ENCODE peak calls at places on chromosome 2, in four cellular contexts. W is EH, Y is HFF-Myc, D is T-helper 2 cell. O is an unnamed sample.

GRCh38 chr2:45435316-45435715 is 175.8 kb downstream of the SRBD1 start:
- DNase-seq in Y (no peak), D (no peak), W (peak), O (peak)

GRCh38 chr2:8452296-8452695 is 229.6 kb upstream of the ID2 start:
- DNase-seq in Y (no peak), D (no peak), W (no peak), O (no peak)

GRCh38 chr2:120779781-120780283 is 44.2 kb downstream of the GLI2 start:
- DNase-seq in Y (no peak), W (peak), D (no peak), O (no peak)

GRCh38 chr2:157182834-157183396 is 74.6 kb upstream of the GALNT5 start:
- DNase-seq in Y (peak), W (peak), D (no peak), O (peak)

GRCh38 chr2:131404794-131405193 is 40.8 kb upstream of the RAB6D start:
- DNase-seq in D (no peak), Y (no peak), W (no peak), O (no peak)

GRCh38 chr2:19902272-19902730 is 518 bp upstream of the TTC32 start:
- DNase-seq in D (no peak), Y (no peak), W (no peak), O (no peak)

GRCh38 chr2:7096726-7097352 is 179.6 kb downstream of the RNF144A start:
- DNase-seq in W (no peak), Y (no peak), D (no peak), O (no peak)

GRCh38 chr2:62539892-62540785 is 34.1 kb upstream of the TMEM17 start:
- DNase-seq in W (peak), Y (no peak), D (no peak), O (no peak)

GRCh38 chr2:128314348-128315121 is 4.1 kb downstream of the HS6ST1 start:
- DNase-seq in D (no peak), Y (no peak), W (no peak), O (no peak)

GRCh38 chr2:111225871-111226270 is 105.2 kb downstream of the BCL2L11 start:
- DNase-seq in D (no peak), Y (no peak), W (no peak), O (no peak)

GRCh38 chr2:105933906-105934305 is 189.2 kb downstream of the NCK2 start:
- DNase-seq in Y (no peak), D (no peak), W (no peak), O (no peak)

GRCh38 chr2:25342372-25343186 is 854 bp upstream of the DNMT3A start:
- DNase-seq in W (peak), Y (no peak), D (peak), O (peak)

GRCh38 chr2:182941121-182941713 is 74.8 kb upstream of the FRZB start:
- DNase-seq in D (no peak), Y (no peak), W (no peak), O (no peak)

GRCh38 chr2:18949871-18950597 is 360.7 kb upstream of the NT5C1B start:
- DNase-seq in W (peak), Y (peak), D (no peak), O (no peak)

GRCh38 chr2:109160714-109161440 is 31.9 kb downstream of the SH3RF3 start:
- DNase-seq in D (no peak), Y (no peak), W (no peak), O (no peak)

GRCh38 chr2:237614151-237614720 is 13.2 kb upstream of the LRRFIP1 start:
- DNase-seq in D (no peak), W (peak), Y (no peak), O (no peak)

GRCh38 chr2:40105593-40105992 is 326.5 kb upstream of the THUMPD2 start:
- DNase-seq in D (no peak), Y (no peak), W (peak), O (no peak)

GRCh38 chr2:204145197-204146190 is 208.9 kb downstream of the ICOS start:
- DNase-seq in W (peak), Y (peak), D (peak), O (peak)

GRCh38 chr2:158187908-158188307 is 86.2 kb downstream of the UPP2 start:
- DNase-seq in D (no peak), W (peak), Y (no peak), O (no peak)

GRCh38 chr2:168571061-168571460 is 115.0 kb downstream of the CERS6 start:
- DNase-seq in D (no peak), Y (no peak), W (no peak), O (no peak)

GRCh38 chr2:144472046-144472412 is 47.9 kb downstream of the ZEB2 start:
- DNase-seq in W (no peak), Y (no peak), D (no peak), O (no peak)

GRCh38 chr2:212537311-212538155 is 1.1 kb downstream of the ERBB4 start:
- DNase-seq in D (no peak), W (peak), Y (no peak), O (no peak)

GRCh38 chr2:29705636-29706035 is 215.8 kb downstream of the ALK start:
- DNase-seq in W (no peak), Y (no peak), D (no peak), O (no peak)

GRCh38 chr2:172098287-172098649 is 4.4 kb downstream of the DLX2 start:
- DNase-seq in D (no peak), Y (no peak), W (no peak), O (no peak)

GRCh38 chr2:120746179-120746549 is 10.5 kb downstream of the GLI2 start:
- DNase-seq in Y (no peak), W (no peak), D (no peak), O (no peak)

GRCh38 chr2:168566974-168567650 is 111.0 kb downstream of the CERS6 start:
- DNase-seq in D (no peak), Y (no peak), W (no peak), O (no peak)

GRCh38 chr2:106561356-106561755 is 74.2 kb downstream of the CD8B2 start:
- DNase-seq in D (no peak), Y (no peak), W (no peak), O (no peak)

GRCh38 chr2:181114021-181114420 is 133.6 kb downstream of the UBE2E3 start:
- DNase-seq in Y (no peak), D (no peak), W (no peak), O (no peak)

GRCh38 chr2:227504700-227505099 is 32.7 kb downstream of the AGFG1 start:
- DNase-seq in W (no peak), D (no peak), Y (no peak), O (no peak)

GRCh38 chr2:231922945-231923344 is 3.3 kb downstream of the NPPC start:
- DNase-seq in D (no peak), W (no peak), Y (no peak), O (no peak)

GRCh38 chr2:205768815-205769493 is 86.7 kb downstream of the NRP2 start:
- DNase-seq in Y (no peak), D (no peak), W (peak), O (no peak)

O was measured in smooth muscle cell of the brain vasculature.